ENCODE peak calls at places on chromosomes 2 and 18, in seven cellular contexts. Z is uterus; G is CD8-positive, alpha-beta T cell; R is CD8-positive, alpha-beta memory T cell; S is cardiac muscle cell; Q is body of pancreas; A is RWPE1. P is an unnamed sample.

GRCh38 chr2:45909677-45910191 is 258.3 kb downstream of the PRKCE start:
- DNase-seq in Q (peak), Z (no peak), A (peak), G (no peak), R (no peak), S (no peak), P (no peak)

GRCh38 chr18:13298262-13298661 is 79.7 kb downstream of the LDLRAD4 start:
- DNase-seq in Z (no peak), Q (no peak), R (no peak), G (no peak), S (no peak), A (no peak), P (no peak)

GRCh38 chr2:105856576-105856975 is 111.9 kb downstream of the NCK2 start:
- DNase-seq in Q (no peak), G (no peak), R (no peak), S (no peak), A (peak), Z (no peak), P (no peak)

GRCh38 chr2:38750793-38751042 is 443 bp downstream of the SRSF7 start:
- DNase-seq in G (peak), Z (peak), A (peak), S (no peak), R (peak), Q (peak), P (no peak)

GRCh38 chr2:231662028-231662810 is 46.1 kb upstream of the PTMA start:
- DNase-seq in A (peak), Z (peak), Q (peak), R (peak), S (peak), G (peak), P (peak)

GRCh38 chr2:26820932-26821331 is 27.0 kb upstream of the DPYSL5 start:
- DNase-seq in S (no peak), R (no peak), A (no peak), Z (no peak), Q (no peak), G (no peak), P (no peak)

GRCh38 chr2:77179297-77179696 is 342.9 kb downstream of the LRRTM4 start:
- DNase-seq in S (no peak), A (no peak), G (no peak), Q (no peak), R (no peak), Z (no peak), P (no peak)

GRCh38 chr2:105771841-105772240 is 27.1 kb downstream of the NCK2 start:
- DNase-seq in G (no peak), R (no peak), A (no peak), Q (no peak), Z (no peak), S (no peak), P (no peak)

GRCh38 chr2:150449856-150450255 is 37.6 kb downstream of the RND3 start:
- DNase-seq in R (no peak), A (peak), Q (no peak), G (no peak), S (no peak), Z (no peak), P (no peak)

GRCh38 chr2:95695613-95696012 is 103.8 kb downstream of the TRIM43 start:
- DNase-seq in Z (peak), S (no peak), Q (peak), R (no peak), A (no peak), G (no peak), P (peak)

GRCh38 chr2:40193670-40194026 is 258.2 kb downstream of the SLC8A1 start:
- DNase-seq in S (no peak), G (no peak), R (no peak), Q (no peak), Z (no peak), A (no peak), P (no peak)

GRCh38 chr2:40200516-40200915 is 251.4 kb downstream of the SLC8A1 start:
- DNase-seq in G (no peak), R (no peak), Q (no peak), A (no peak), S (no peak), Z (no peak), P (no peak)

GRCh38 chr2:40199758-40200157 is 252.1 kb downstream of the SLC8A1 start:
- DNase-seq in S (no peak), A (no peak), Q (no peak), G (no peak), R (no peak), Z (no peak), P (no peak)

GRCh38 chr2:40192864-40193669 is 258.8 kb downstream of the SLC8A1 start:
- DNase-seq in A (peak), Q (no peak), G (no peak), R (no peak), S (no peak), Z (no peak), P (no peak)

DNA sequence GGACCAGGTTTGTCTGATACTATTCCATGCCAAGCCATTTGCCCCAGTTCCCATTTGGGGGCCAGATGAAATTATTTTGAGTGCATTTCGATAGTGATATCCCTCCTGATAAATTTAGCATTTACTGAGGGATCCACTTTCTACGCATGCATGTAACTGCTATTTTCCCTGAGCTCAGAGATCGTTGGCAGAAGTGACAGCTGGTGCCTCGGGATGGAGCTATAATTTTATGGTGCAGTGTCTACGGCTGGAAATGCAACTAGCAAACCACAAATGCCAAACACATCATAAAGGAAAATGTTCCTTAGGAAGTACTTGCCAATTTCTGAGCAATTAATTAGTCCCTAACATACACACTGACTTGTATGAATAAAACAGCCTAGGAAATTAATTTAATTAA is 254.8 kb downstream of the SLC8A1 start:
- DNase-seq in R (no peak), Z (no peak), S (no peak), Q (no peak), G (no peak), A (no peak), P (no peak)
- H3K27ac ChIP-seq in R (no peak), Z (no peak), S (peak), Q (no peak), G (no peak), A (no peak), P (no peak)

GRCh38 chr2:71336802-71337201 is 5.2 kb downstream of the ZNF638 start:
- DNase-seq in Z (peak), Q (no peak), S (no peak), G (no peak), R (no peak), A (no peak), P (no peak)
- H3K27ac ChIP-seq in Z (peak), Q (no peak), S (no peak), G (no peak), R (no peak), A (no peak), P (peak)

DNA sequence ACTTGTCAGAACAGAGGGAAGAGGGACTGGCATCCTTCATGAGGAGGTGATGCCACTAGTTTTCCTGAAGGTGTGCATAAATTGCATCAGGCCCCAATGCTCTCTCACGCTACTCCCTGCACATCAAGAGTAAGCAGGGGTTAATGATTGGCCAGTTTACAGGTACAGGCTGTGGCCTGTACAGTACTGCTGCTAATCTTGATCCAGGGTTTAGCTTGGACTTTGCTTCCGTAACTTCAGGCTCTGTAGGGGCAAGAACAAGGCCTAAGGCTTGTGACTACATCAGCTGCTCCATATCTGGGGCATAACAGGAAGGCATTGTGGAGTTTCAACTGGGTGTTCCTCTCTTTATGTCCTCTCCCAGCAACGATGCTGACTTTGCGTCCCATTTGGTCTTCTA is 96.8 kb upstream of the FZD7 start:
- DNase-seq in S (no peak), Q (no peak), G (no peak), Z (no peak), A (no peak), R (no peak), P (no peak)
- H3K27ac ChIP-seq in S (no peak), Q (no peak), G (no peak), Z (no peak), A (no peak), R (no peak), P (no peak)

GRCh38 chr2:190948671-190949070 is 65.3 kb downstream of the STAT1 start:
- DNase-seq in S (no peak), Q (peak), Z (no peak), R (no peak), G (no peak), A (no peak), P (no peak)
- H3K27ac ChIP-seq in S (no peak), Q (peak), Z (peak), R (no peak), G (no peak), A (no peak), P (peak)

DNA sequence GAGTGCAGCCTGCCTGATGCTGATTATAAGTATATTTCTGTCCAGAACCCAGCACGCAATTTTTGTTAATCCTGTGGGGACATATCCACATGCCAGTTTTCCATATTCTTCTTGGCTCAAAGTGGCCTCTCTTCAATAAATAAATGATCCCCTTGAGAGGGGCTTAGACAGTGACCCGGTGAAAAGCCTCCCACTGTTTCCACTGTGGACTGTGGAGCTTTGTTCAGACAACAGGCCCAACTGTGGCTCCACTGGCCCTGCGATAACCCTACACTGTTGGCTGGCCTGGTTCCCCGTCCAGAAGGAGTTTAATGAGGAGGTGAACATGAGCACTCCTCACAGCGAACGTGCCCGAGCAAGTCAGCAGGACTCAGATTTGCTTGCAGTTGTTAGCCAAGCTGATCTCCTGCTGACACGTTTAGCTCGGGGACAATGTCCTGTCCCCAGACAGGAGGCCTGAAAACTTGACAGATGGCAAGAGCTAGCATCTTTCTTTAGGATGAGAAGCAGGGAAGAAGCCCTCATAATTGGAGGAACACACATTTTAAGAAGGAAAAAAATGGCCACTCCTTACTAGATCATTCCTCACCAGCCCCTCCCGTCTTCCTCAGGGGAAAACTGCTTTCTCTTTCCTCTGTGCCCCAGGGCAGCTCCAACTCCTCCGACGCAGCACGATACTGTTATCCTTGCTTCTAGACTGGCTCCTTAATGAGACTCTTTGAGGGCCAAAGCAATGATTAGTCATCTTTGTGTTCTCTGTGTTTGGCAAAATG is 20.0 kb upstream of the MTCL1 start:
- DNase-seq in A (peak), G (no peak), Q (no peak), Z (no peak), S (no peak), R (no peak), P (no peak)
- H3K27ac ChIP-seq in A (peak), G (no peak), Q (no peak), Z (no peak), S (no peak), R (no peak), P (no peak)

GRCh38 chr2:71713581-71714580 is 260.5 kb downstream of the DYSF start:
- DNase-seq in R (no peak), G (no peak), Q (no peak), Z (no peak), S (no peak), A (no peak), P (peak)
- H3K27ac ChIP-seq in R (no peak), G (no peak), Q (no peak), Z (no peak), S (no peak), A (no peak), P (no peak)

DNA sequence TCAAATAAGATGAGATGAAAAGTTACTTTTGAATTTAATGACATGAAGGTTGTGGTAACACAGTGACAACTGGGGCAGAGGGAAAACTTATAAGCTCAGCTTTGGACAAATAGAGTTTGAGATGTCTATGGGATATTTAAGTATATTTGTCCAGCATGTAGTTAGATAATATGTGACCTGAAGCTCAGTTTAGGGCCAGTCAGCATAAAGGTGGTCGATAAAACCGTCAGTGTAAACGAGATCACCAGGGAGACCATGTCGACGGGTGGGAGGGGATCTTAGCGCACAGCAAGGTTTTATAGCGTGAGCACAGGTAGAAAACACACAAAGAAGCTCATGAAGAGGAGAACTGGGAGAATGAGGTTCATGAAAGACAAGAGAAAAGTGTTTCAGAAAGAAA is 7.4 kb upstream of the ERICH2 start:
- DNase-seq in G (no peak), S (no peak), R (no peak), Q (no peak), Z (no peak), A (no peak), P (no peak)
- H3K27ac ChIP-seq in G (no peak), S (no peak), R (no peak), Q (no peak), Z (no peak), A (no peak), P (no peak)

P was measured in right atrium auricular region.